ENCODE peak calls at places on chromosomes 13 and 19, in eight cellular contexts. W is CD4-positive, CD25-positive, alpha-beta regulatory T cell; Z is naive thymus-derived CD4-positive, alpha-beta T cell; C is Peyer's patch; J is heart left ventricle; X is endothelial cell of umbilical vein; B is trophoblast cell; L is breast epithelium. T is an unnamed sample.
A peak's percentile ranks its signal among the peaks of the same experiment; 100 is the strongest.

GRCh38 chr13:104477256-104477655 is 1411.0 kb upstream of the SLC10A2 start:
- DNase-seq in W (no peak), Z (no peak), C (no peak), J (no peak), X (no peak), B (no peak), L (no peak), T (no peak)

GRCh38 chr19:18496167-18496979 is 25.5 kb downstream of the ELL start:
- DNase-seq in W (peak; percentile 36), Z (peak; percentile 56), C (peak; percentile 75), J (no peak), X (no peak), B (peak; percentile 63), L (no peak), T (peak; percentile 82)

GRCh38 chr19:21143846-21144245 is 2.0 kb downstream of the ZNF431 start:
- DNase-seq in W (no peak), Z (no peak), C (no peak), J (no peak), X (no peak), B (peak; percentile 89), L (no peak), T (no peak)

GRCh38 chr13:99018418-99019180 is 40.7 kb upstream of the DOCK9 start:
- DNase-seq in W (no peak), Z (no peak), C (no peak), J (no peak), X (no peak), B (peak; percentile 31), L (no peak), T (no peak)

GRCh38 chr19:4208385-4209094 is 20.8 kb upstream of the EBI3 start:
- DNase-seq in W (no peak), Z (no peak), C (peak; percentile 65), J (no peak), X (no peak), B (peak; percentile 96), L (no peak), T (no peak)

GRCh38 chr19:14686411-14686810 is 3.4 kb upstream of the ZNF333 start:
- DNase-seq in W (no peak), Z (no peak), C (no peak), J (no peak), X (peak; percentile 19), B (peak; percentile 68), L (no peak), T (peak; percentile 34)

GRCh38 chr19:14516746-14517438 is 1.3 kb downstream of the DNAJB1 start:
- DNase-seq in W (no peak), Z (no peak), C (peak; percentile 52), J (no peak), X (peak; percentile 21), B (peak; percentile 21), L (no peak), T (no peak)

GRCh38 chr13:32911506-32911905 is 104.7 kb upstream of the KL start:
- DNase-seq in W (no peak), Z (no peak), C (no peak), J (no peak), X (no peak), B (peak; percentile 19), L (no peak), T (no peak)

GRCh38 chr19:57803594-57804325 is 11.0 kb downstream of the ZNF552 start:
- DNase-seq in W (no peak), Z (no peak), C (peak; percentile 59), J (peak; percentile 66), X (peak; percentile 71), B (peak; percentile 76), L (no peak), T (no peak)

GRCh38 chr13:63308585-63308984 is 1892.9 kb upstream of the PCDH20 start:
- DNase-seq in W (no peak), Z (no peak), C (no peak), J (no peak), X (no peak), B (no peak), L (no peak), T (no peak)

GRCh38 chr13:98598043-98598442 is 21.1 kb upstream of the STK24 start:
- DNase-seq in W (no peak), Z (no peak), C (no peak), J (no peak), X (peak; percentile 31), B (no peak), L (no peak), T (no peak)

GRCh38 chr13:66994097-66994496 is 236.0 kb downstream of the PCDH9 start:
- DNase-seq in W (no peak), Z (peak; percentile 20), C (peak; percentile 43), J (peak; percentile 63), X (peak; percentile 81), B (peak; percentile 3), L (peak; percentile 64), T (no peak)

GRCh38 chr13:80342541-80343371 is 1.8 kb upstream of the SPRY2 start:
- DNase-seq in W (no peak), Z (peak; percentile 83), C (peak; percentile 92), J (peak; percentile 95), X (peak; percentile 83), B (peak; percentile 94), L (peak; percentile 69), T (peak; percentile 58)

GRCh38 chr13:98813993-98814392 is 61.5 kb upstream of the SLC15A1 start:
- DNase-seq in W (no peak), Z (no peak), C (no peak), J (no peak), X (no peak), B (no peak), L (no peak), T (no peak)

GRCh38 chr13:30179547-30180256 is 127.6 kb downstream of the KATNAL1 start:
- DNase-seq in W (no peak), Z (no peak), C (no peak), J (no peak), X (no peak), B (no peak), L (no peak), T (no peak)

GRCh38 chr13:80360298-80360827 is 19.4 kb upstream of the SPRY2 start:
- DNase-seq in W (no peak), Z (no peak), C (no peak), J (no peak), X (no peak), B (no peak), L (no peak), T (no peak)

GRCh38 chr13:50268500-50268899 is 253.3 kb downstream of the KCNRG start:
- DNase-seq in W (no peak), Z (no peak), C (no peak), J (no peak), X (no peak), B (no peak), L (no peak), T (no peak)

DNA sequence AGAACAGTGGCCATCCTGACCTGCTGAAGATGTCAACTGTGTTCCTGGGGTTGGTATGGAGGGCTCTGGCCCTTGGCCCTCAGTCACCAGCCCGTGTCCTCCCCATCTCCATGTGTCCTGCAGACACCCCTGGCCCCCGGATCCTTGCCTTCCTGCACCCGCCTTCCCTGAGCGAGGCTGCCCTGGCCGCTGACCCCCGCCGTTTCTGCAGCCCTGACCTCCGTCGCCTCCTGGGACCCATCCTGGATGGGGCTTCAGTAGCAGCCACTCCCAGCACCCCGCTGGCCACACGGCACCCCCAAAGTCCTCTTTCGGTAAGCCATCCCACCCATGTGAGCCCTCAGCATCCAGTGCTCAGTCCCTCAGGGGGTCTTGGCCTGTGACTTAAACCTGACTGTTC is 24.8 kb downstream of the HIF3A start:
- DNase-seq in W (no peak), Z (no peak), C (no peak), J (no peak), X (no peak), B (no peak), L (no peak), T (no peak)
- H3K36me3 ChIP-seq in W (no peaks in the 10 kb centered on the region), Z (no peaks in the 10 kb centered on the region), C (no peaks in the 10 kb centered on the region), J (peaks cover 98% of the 10 kb centered on the region), X (no peaks in the 10 kb centered on the region), B (peaks cover 2% of the 10 kb centered on the region), L (no peaks in the 10 kb centered on the region), T (no peaks in the 10 kb centered on the region)

GRCh38 chr13:42994878-42995277 is 2.8 kb upstream of the EPSTI1 start:
- DNase-seq in W (no peak), Z (no peak), C (no peak), J (no peak), X (no peak), B (peak; percentile 74), L (no peak), T (no peak)
- H3K27ac ChIP-seq in W (no peak overlapping the region), Z (no peak overlapping the region), C (no peak overlapping the region), J (no peak overlapping the region), X (no peak overlapping the region), B (no peak overlapping the region), L (no peak overlapping the region), T (no peak overlapping the region)

GRCh38 chr19:55676384-55676783 is 1.4 kb downstream of the EPN1 start:
- DNase-seq in W (no peak), Z (no peak), C (no peak), J (no peak), X (no peak), B (no peak), L (no peak), T (no peak)

GRCh38 chr19:55678121-55678671 is 3.2 kb downstream of the EPN1 start:
- DNase-seq in W (no peak), Z (no peak), C (no peak), J (no peak), X (no peak), B (peak; percentile 12), L (peak; percentile 22), T (no peak)

GRCh38 chr19:55677572-55678028 is 2.6 kb downstream of the EPN1 start:
- DNase-seq in W (no peak), Z (no peak), C (no peak), J (no peak), X (peak; percentile 67), B (no peak), L (no peak), T (no peak)

GRCh38 chr19:55675661-55676354 is 782 bp downstream of the EPN1 start:
- DNase-seq in W (no peak), Z (no peak), C (no peak), J (no peak), X (peak; percentile 29), B (no peak), L (no peak), T (no peak)

GRCh38 chr19:55676889-55677505 is 2.0 kb downstream of the EPN1 start:
- DNase-seq in W (no peak), Z (no peak), C (no peak), J (no peak), X (no peak), B (no peak), L (no peak), T (no peak)
- H3K4me3 ChIP-seq in W (peak overlapping the region; percentile 95), Z (no peak overlapping the region), C (peak overlapping the region; percentile 89), J (no peak overlapping the region), X (peak overlapping the region; percentile 38), B (no peak overlapping the region), L (no peak overlapping the region), T (no peak overlapping the region)

DNA sequence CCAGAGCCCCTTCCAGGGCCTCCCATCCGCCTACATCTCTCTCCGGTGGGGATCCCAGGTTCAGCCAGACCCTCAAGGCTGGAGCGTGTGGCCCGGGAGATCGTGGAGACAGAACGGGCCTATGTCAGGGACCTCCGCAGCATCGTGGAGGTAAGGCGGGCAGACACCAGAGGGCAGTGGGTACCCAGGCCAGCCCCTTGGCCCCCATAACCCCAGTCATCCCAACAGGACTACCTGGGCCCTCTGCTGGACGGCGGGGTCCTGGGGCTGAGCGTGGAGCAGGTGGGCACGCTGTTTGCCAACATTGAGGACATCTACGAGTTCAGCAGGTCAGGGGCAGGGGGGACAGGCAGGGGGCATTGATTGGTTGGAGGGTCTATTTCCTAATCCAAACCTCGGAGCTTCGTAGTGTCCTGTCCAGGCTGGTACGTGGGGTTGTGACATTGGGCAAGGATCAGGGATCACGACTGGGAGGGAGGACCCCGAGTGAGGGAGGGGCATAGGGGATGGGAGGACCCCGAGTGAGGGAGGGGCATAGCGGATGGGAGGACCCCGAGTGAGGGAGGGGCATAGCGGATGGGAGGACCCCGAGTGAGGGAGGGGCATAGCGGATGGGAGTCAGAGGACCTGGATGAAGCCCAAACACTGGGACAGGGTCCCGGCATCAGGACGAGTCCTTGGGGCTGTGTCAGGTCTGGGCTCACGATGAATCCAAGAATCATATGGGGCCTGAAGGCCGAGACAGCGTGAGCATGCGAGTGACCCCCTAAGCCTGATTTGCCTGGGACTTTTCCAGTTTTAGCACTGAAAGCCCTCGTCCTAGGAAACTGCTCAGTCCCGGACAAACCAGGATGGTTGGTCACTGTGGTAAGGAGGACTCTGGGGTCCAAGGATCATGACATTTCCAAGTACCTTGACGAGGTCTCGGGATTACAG is 2.9 kb downstream of the PLEKHG2 start:
- DNase-seq in W (no peak), Z (no peak), C (no peak), J (peak; percentile 56), X (no peak), B (no peak), L (no peak), T (no peak)
- H3K36me3 ChIP-seq in W (peaks cover 17% of the 10 kb centered on the region), Z (no peaks in the 10 kb centered on the region), C (no peaks in the 10 kb centered on the region), J (peaks cover 43% of the 10 kb centered on the region), X (no peaks in the 10 kb centered on the region), B (peaks cover 46% of the 10 kb centered on the region), L (no peaks in the 10 kb centered on the region), T (peaks cover 4% of the 10 kb centered on the region)

T was measured in CD4-positive, alpha-beta memory T cell.